ENCODE peak calls at places on chromosome 3, in seven cellular contexts. G is NCI-H1417, I is H54, M is GF-D8, A is NCI-H460, E is HEK293T, H is iris pigment epithelial cell. U is an unnamed sample.

GRCh38 chr3:98977520-98977919 is 76.0 kb upstream of the DCBLD2 start:
- DNase-seq in G (no peak), I (no peak), M (no peak), A (peak; percentile 77), E (no peak), H (peak; percentile 96), U (no peak)

GRCh38 chr3:127254730-127255129 is 33.1 kb downstream of the PRR20G start:
- DNase-seq in G (peak; percentile 9), I (no peak), M (no peak), A (no peak), E (no peak), H (no peak), U (no peak)

GRCh38 chr3:115004201-115005140 is 142.6 kb downstream of the ZBTB20 start:
- DNase-seq in G (no peak), I (no peak), M (no peak), A (no peak), E (no peak), H (no peak), U (peak; percentile 52)

GRCh38 chr3:126081618-126082333 is 2.1 kb downstream of the SLC41A3 start:
- DNase-seq in G (peak; percentile 5), I (peak; percentile 95), M (no peak), A (no peak), E (peak; percentile 14), H (peak; percentile 54), U (no peak)

GRCh38 chr3:139629033-139629432 is 48.7 kb downstream of the NMNAT3 start:
- DNase-seq in G (no peak), I (peak; percentile 11), M (no peak), A (no peak), E (peak; percentile 55), H (peak; percentile 14), U (no peak)

GRCh38 chr3:55947406-55947805 is 460.3 kb upstream of the WNT5A start:
- DNase-seq in G (no peak), I (no peak), M (no peak), A (no peak), E (no peak), H (no peak), U (no peak)

GRCh38 chr3:61114316-61114953 is 136.8 kb downstream of the FHIT start:
- DNase-seq in G (no peak), I (no peak), M (no peak), A (no peak), E (no peak), H (peak; percentile 12), U (no peak)

GRCh38 chr3:37383323-37383722 is 208.9 kb upstream of the LRRFIP2 start:
- DNase-seq in G (no peak), I (no peak), M (no peak), A (no peak), E (no peak), H (no peak), U (no peak)

GRCh38 chr3:159600291-159600690 is 388.3 kb upstream of the IL12A start:
- DNase-seq in G (no peak), I (no peak), M (no peak), A (no peak), E (no peak), H (no peak), U (no peak)

GRCh38 chr3:128763967-128764366 is 38.0 kb downstream of the RAB7A start:
- DNase-seq in G (no peak), I (no peak), M (no peak), A (no peak), E (no peak), H (no peak), U (no peak)

GRCh38 chr3:185653949-185654757 is 68.1 kb downstream of the SENP2 start:
- DNase-seq in G (no peak), I (no peak), M (no peak), A (no peak), E (no peak), H (no peak), U (no peak)

GRCh38 chr3:12906141-12906915 is 65.0 kb upstream of the RPL32 start:
- DNase-seq in G (no peak), I (no peak), M (no peak), A (no peak), E (no peak), H (no peak), U (no peak)